ENCODE peak calls at places on chromosomes 11 and 22, in four cellular contexts. H, D, U and K are unnamed samples. For H3K9me3, the result is how much of the 10 kb centered on the place peaks cover.

GRCh38 chr11:134731562-134731961 is 319.5 kb upstream of the B3GAT1 start:
- DNase-seq in D (no peak), U (no peak), H (no peak), K (no peak)

GRCh38 chr11:78131956-78132355 is 7.5 kb downstream of the ALG8 start:
- DNase-seq in H (no peak), U (no peak), D (no peak), K (no peak)

GRCh38 chr11:73648629-73649046 is 2.3 kb downstream of the PLEKHB1 start:
- DNase-seq in D (no peak), H (no peak), U (no peak), K (no peak)

GRCh38 chr11:61189933-61190332 is 13.4 kb upstream of the PGA3 start:
- DNase-seq in D (no peak), H (no peak), U (no peak), K (no peak)

GRCh38 chr11:69064394-69064957 is 15.7 kb downstream of the TPCN2 start:
- DNase-seq in D (no peak), U (no peak), H (no peak), K (no peak)

GRCh38 chr11:59174664-59175033 is 2.7 kb downstream of the DTX4 start:
- DNase-seq in U (no peak), D (peak), H (no peak), K (no peak)

GRCh38 chr22:20652130-20652529 is 121.8 kb upstream of the SERPIND1 start:
- DNase-seq in U (no peak), D (no peak), H (no peak), K (no peak)

GRCh38 chr11:67118059-67118766 is 850 bp upstream of the KDM2A start:
- DNase-seq in H (peak), D (no peak), U (peak), K (peak)

GRCh38 chr22:17562906-17563870 is at the start of gene SLC25A18:
- DNase-seq in U (peak), H (peak), D (peak), K (peak)

GRCh38 chr11:76789443-76789719 is 6.2 kb downstream of the TSKU start:
- DNase-seq in U (peak), D (no peak), H (no peak), K (no peak)

GRCh38 chr11:44963948-44964347 is 13.3 kb upstream of the TP53I11 start:
- DNase-seq in U (no peak), H (no peak), D (no peak), K (no peak)

GRCh38 chr11:64344721-64345120 is 4.7 kb downstream of the CCDC88B start:
- DNase-seq in D (no peak), H (no peak), U (no peak), K (no peak)

GRCh38 chr11:41879186-41879738 is 419.8 kb upstream of the LRRC4C start:
- DNase-seq in U (no peak), D (no peak), H (no peak), K (no peak)

GRCh38 chr22:17266261-17266971 is 47.2 kb upstream of the ADA2 start:
- DNase-seq in H (no peak), U (peak), D (peak), K (peak)

GRCh38 chr11:62725686-62726085 is 1.6 kb downstream of the HNRNPUL2 start:
- DNase-seq in H (no peak), U (no peak), D (no peak), K (no peak)

GRCh38 chr11:85627332-85627997 is at the start of gene DLG2:
- DNase-seq in D (peak), U (no peak), H (no peak), K (no peak)

GRCh38 chr11:116636341-116636968 is 136.3 kb downstream of the BUD13 start:
- DNase-seq in U (no peak), D (no peak), H (no peak), K (no peak)

GRCh38 chr11:36357831-36358230 is 61.7 kb downstream of the PRR5L start:
- DNase-seq in U (no peak), D (no peak), H (no peak), K (no peak)

DNA sequence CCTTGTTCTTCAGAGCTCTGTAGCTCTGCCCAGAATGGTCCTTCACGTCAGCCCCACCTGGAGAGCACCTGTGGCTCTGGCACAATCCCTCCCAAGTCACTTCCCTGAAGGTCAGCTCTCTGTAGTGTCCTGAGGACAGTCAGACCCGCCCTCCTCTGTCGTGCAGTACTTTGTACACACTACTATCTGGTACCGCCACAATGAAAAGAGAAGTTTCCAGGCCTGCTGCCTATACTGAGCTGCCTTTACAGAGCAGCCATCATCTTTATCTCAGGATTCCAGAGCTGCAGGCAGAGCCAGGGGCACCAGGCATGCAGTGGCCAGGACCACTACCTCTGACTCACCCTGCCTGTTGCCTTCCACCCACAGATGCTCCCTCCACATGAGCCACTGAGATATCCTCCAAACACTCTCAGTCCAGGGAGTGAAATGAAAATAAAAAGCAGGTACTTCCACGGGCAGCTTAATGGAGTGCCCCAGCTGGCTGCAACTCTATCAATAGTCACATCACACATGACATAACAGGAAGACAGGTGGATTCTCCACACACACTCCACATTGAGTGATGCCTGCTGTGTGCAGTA is 7.3 kb downstream of the PACSIN2 start:
- DNase-seq in U (no peak), H (no peak), D (peak), K (no peak)
- H3K9me3 ChIP-seq in U (under half), H (under half), D (under half), K (under half)

DNA sequence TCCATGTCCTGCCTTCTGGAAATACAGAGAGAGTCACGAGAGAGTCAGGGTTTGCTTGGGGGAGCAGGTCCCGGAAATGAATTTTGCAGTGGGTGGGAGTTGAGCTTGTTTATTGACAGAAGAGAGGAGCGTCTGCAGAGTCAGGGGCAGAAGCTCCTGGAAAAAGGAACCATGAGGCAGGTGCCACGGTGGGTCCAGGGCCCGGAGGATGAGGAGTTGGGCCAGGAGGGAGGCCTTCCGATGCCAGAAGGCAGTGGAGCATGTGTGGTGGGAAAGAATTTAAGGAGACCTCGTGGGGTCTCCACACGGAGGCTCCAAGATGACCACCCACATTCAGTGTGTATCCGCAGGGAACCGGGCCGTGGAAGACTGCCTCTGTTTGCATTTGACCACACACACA is 461.2 kb downstream of the BRD1 start:
- DNase-seq in U (no peak), H (no peak), D (no peak), K (no peak)
- H3K9me3 ChIP-seq in U (under half), H (under half), D (under half), K (under half)

DNA sequence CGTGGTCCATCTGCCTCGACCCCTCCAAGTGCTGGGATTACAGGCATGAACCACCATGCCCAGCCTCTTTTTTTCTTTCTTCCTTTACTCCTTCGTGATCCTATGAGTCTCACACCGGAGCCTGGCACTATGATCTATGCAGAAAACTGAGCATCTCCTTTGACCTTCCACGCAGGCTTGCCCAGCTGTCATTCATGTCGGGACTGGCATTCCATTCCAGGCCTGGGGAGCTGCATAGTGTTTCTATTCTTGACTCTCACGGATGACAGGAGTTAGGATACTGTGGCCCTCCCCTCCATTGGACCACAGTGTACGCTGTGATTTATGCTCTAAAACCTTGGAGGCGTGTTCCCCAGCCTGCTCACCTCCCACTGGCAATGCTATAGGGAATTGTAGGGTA is 611.8 kb downstream of the BRD1 start:
- DNase-seq in D (no peak), U (no peak), H (no peak), K (peak)
- H3K9me3 ChIP-seq in D (under half), U (under half), H (under half), K (under half)

DNA sequence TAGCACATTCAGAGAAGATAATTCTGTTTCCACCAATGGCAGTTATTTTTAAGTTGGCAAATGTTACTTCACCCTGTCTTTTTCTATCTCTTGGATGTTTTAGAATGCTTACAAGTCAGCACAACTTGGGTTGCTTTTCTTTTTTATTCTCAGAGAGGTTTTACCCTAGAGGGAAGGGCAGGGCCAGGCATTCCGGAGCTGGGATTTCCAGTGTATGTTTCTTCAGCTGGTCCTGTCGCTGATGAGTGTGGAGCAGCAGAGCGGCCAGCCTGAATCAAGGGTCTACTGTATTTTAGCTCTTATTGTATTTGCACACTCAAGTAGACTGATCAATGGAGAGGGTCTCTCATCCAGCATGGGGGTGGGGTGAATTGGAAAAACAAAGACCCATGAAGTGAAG is 162.4 kb upstream of the ARHGAP20 start:
- DNase-seq in H (no peak), D (peak), U (no peak), K (no peak)
- H3K9me3 ChIP-seq in H (under half), D (under half), U (under half), K (under half)

GRCh38 chr11:120827820-120828219 is 196.1 kb upstream of the TBCEL start:
- DNase-seq in U (no peak), H (no peak), D (no peak), K (no peak)
- H3K9me3 ChIP-seq in U (under half), H (under half), D (under half), K (under half)

GRCh38 chr11:2655320-2655719 is 44.5 kb downstream of the KCNQ1OT1 start:
- DNase-seq in D (peak), H (no peak), U (no peak), K (no peak)

GRCh38 chr11:2655834-2656622 is 43.8 kb downstream of the KCNQ1OT1 start:
- DNase-seq in H (no peak), U (no peak), D (peak), K (no peak)

GRCh38 chr11:2653930-2654739 is 45.7 kb downstream of the KCNQ1OT1 start:
- DNase-seq in D (peak), U (no peak), H (no peak), K (no peak)

GRCh38 chr11:2657697-2658284 is 42.0 kb downstream of the KCNQ1OT1 start:
- DNase-seq in H (no peak), D (peak), U (no peak), K (no peak)

DNA sequence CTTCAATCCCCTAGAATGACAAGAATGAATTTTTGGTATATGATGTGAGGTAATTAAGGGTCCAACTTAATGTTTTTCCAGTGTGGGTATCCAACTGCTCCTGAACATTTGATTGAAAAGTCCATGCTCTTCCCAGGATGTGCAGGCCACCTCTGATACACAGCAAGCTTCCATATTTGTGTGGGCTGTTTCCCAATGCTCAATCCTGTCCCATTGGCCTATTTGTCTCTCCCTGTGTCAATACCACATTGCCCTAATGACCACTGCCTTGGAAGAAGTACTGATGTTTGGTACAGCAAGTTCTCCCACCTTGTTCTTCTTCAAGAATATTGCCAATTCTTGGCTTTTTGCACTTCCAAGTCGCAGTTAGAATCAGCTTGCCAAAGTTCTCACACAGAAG is 42.9 kb downstream of the KCNQ1OT1 start:
- DNase-seq in H (no peak), D (peak), U (no peak), K (no peak)
- H3K9me3 ChIP-seq in H (under half), D (under half), U (under half), K (under half)

DNA sequence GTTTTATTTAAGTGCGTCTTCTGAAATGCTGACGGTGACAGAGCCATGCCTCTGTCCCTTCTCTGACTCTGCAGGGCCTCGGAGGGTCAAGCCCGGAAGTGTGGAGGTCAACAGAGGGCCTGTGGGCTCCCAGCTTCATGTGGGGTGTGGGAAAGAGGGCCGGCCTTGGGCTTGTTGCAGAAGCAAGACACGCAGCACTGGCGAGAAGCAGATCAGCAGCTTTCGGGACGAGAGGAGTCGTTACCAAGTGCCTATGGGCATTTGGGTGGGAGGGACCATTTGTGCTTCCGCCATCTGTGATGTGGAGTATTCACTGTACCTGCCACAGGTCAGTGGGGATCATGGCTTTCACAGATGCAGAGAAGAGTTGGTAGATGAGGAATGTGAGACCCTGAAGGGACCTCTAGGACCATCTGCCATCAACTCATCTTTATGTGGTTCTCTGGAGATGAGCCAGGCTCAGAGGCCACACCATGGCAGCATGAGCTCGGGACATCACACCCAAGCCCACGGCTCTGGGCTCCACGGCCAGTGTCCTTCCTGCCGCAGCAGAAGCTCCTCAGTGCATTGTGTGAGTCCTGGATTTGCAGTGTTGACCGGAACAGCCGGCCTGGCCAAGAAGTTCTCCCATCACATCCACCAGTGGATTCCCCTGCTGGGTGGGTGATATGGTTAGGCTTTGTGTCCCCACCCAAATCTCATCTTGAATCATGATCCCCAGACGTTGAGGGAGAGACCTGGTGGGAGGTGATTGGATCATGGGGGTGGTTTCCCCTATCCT is 590.7 kb downstream of the TBC1D22A start:
- DNase-seq in D (no peak), U (no peak), H (no peak), K (no peak)
- H3K9me3 ChIP-seq in D (under half), U (under half), H (under half), K (under half)

DNA sequence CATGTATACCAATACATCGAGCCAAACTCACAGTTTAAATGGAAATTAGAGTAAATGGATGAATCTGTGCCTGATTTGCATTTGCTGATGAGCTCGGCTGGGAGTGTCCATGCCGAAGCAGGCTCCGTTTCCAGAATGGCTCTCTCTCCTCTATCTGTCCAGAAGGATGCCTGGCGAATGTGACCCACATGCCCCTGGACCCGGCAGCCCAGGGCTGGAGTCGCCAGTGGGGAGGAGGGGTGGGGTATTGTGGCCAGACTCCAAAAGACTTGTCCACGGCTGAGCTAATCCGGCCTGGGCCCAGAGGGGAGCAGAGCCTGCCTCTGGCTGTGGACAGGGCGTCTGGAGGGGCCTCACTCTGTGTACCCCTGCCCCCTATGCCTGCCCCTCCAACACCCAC is 317.3 kb downstream of the CTTN start:
- DNase-seq in D (no peak), H (no peak), U (no peak), K (no peak)
- H3K9me3 ChIP-seq in D (under half), H (under half), U (under half), K (under half)

GRCh38 chr22:49063040-49063329 is 764.7 kb downstream of the BRD1 start:
- DNase-seq in D (no peak), U (no peak), H (no peak), K (no peak)
- H3K9me3 ChIP-seq in D (under half), U (under half), H (under half), K (under half)

DNA sequence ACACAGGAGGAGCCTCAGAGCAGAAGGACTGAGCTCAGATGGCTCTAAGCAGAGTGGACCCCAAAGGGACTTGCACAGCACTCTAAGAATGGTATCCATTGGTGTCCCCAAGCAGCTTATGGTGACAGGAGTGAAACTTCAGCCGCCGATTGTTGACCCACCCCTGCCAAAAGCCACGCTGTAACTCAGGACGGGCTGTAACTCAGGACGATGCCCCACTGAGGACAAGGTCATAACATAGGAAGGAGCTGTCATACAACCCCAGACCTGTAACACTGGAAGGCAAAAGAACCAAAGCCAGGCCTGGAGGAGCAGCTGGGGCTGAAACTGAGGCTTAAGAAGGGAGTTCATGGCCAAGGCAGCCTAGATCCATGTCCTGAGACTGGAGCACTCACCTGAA is 14.2 kb downstream of the CD59 start:
- DNase-seq in U (no peak), H (no peak), D (no peak), K (no peak)
- H3K9me3 ChIP-seq in U (under half), H (under half), D (under half), K (under half)